ENCODE peak calls at places on chromosomes 7 and 10, in seven cellular contexts. W, J, I, B, Y, E and D are unnamed samples.

GRCh38 chr7:139730746-139731612 is 46.8 kb downstream of the HIPK2 start:
- DNase-seq in W (peak; percentile 69), J (no peak), I (peak; percentile 65), B (no peak), Y (no peak), E (no peak), D (no peak)

GRCh38 chr7:6512892-6513291 is 38.4 kb downstream of the GRID2IP start:
- DNase-seq in W (no peak), J (no peak), I (no peak), B (no peak), Y (no peak), E (no peak), D (no peak)

GRCh38 chr7:94062372-94062771 is 58.2 kb upstream of the BET1 start:
- DNase-seq in W (no peak), J (no peak), I (no peak), B (no peak), Y (no peak), E (no peak), D (no peak)

GRCh38 chr10:88657901-88658300 is 6.3 kb upstream of the LIPF start:
- DNase-seq in W (no peak), J (no peak), I (no peak), B (no peak), Y (no peak), E (no peak), D (no peak)

GRCh38 chr10:46299267-46299530 is 12.4 kb downstream of the ANTXRL start:
- DNase-seq in W (no peak), J (no peak), I (no peak), B (no peak), Y (no peak), E (no peak), D (no peak)

GRCh38 chr10:126350216-126350992 is 37.9 kb downstream of the ADAM12 start:
- DNase-seq in W (no peak), J (no peak), I (no peak), B (peak; percentile 7), Y (no peak), E (no peak), D (no peak)

GRCh38 chr10:84900141-84900540 is 571.8 kb downstream of the CCSER2 start:
- DNase-seq in W (no peak), J (no peak), I (no peak), B (no peak), Y (no peak), E (no peak), D (no peak)

GRCh38 chr10:69807122-69807521 is 5.4 kb downstream of the COL13A1 start:
- DNase-seq in W (no peak), J (no peak), I (no peak), B (peak; percentile 40), Y (no peak), E (no peak), D (no peak)

GRCh38 chr7:46752881-46753366 is 829.0 kb downstream of the TNS3 start:
- DNase-seq in W (no peak), J (no peak), I (no peak), B (peak; percentile 34), Y (no peak), E (no peak), D (no peak)

GRCh38 chr10:46558411-46559185 is 2.1 kb upstream of the GPRIN2 start:
- DNase-seq in W (peak; percentile 32), J (peak; percentile 62), I (peak; percentile 32), B (peak; percentile 63), Y (peak; percentile 14), E (peak; percentile 75), D (no peak)

GRCh38 chr10:99964791-99965190 is 45.0 kb downstream of the DNMBP start:
- DNase-seq in W (no peak), J (no peak), I (no peak), B (no peak), Y (no peak), E (no peak), D (no peak)

GRCh38 chr7:87216701-87217508 is 2.6 kb downstream of the TMEM243 start:
- DNase-seq in W (no peak), J (no peak), I (no peak), B (no peak), Y (no peak), E (no peak), D (no peak)

GRCh38 chr7:106346678-106347217 is 62.0 kb upstream of the NAMPT start:
- DNase-seq in W (peak; percentile 36), J (no peak), I (no peak), B (peak; percentile 21), Y (no peak), E (no peak), D (no peak)

GRCh38 chr7:128361463-128362441 is at the start of gene PRRT4:
- DNase-seq in W (no peak), J (peak; percentile 70), I (peak; percentile 40), B (peak; percentile 63), Y (peak; percentile 60), E (peak; percentile 73), D (no peak)

GRCh38 chr7:136275794-136276193 is 298.6 kb upstream of the MTPN start:
- DNase-seq in W (no peak), J (no peak), I (no peak), B (no peak), Y (no peak), E (no peak), D (no peak)

GRCh38 chr10:71079761-71080380 is 132.5 kb upstream of the UNC5B start:
- DNase-seq in W (peak; percentile 14), J (peak; percentile 32), I (peak; percentile 21), B (no peak), Y (no peak), E (no peak), D (no peak)

GRCh38 chr10:97399843-97400545 is 1.1 kb downstream of the RRP12 start:
- DNase-seq in W (no peak), J (no peak), I (peak; percentile 43), B (peak; percentile 77), Y (no peak), E (no peak), D (no peak)

GRCh38 chr7:158252081-158252836 is 335.4 kb downstream of the PTPRN2 start:
- DNase-seq in W (peak; percentile 18), J (peak; percentile 50), I (no peak), B (no peak), Y (no peak), E (peak; percentile 72), D (no peak)

GRCh38 chr10:103295391-103296044 is 18.6 kb downstream of the INA start:
- DNase-seq in W (no peak), J (no peak), I (no peak), B (no peak), Y (no peak), E (no peak), D (no peak)

GRCh38 chr10:73889014-73889413 is 14.7 kb upstream of the CAMK2G start:
- DNase-seq in W (peak; percentile 86), J (peak; percentile 77), I (peak; percentile 57), B (no peak), Y (no peak), E (no peak), D (no peak)

GRCh38 chr10:108586424-108586823 is 1336.9 kb downstream of the XPNPEP1 start:
- DNase-seq in W (no peak), J (no peak), I (no peak), B (no peak), Y (no peak), E (no peak), D (no peak)

DNA sequence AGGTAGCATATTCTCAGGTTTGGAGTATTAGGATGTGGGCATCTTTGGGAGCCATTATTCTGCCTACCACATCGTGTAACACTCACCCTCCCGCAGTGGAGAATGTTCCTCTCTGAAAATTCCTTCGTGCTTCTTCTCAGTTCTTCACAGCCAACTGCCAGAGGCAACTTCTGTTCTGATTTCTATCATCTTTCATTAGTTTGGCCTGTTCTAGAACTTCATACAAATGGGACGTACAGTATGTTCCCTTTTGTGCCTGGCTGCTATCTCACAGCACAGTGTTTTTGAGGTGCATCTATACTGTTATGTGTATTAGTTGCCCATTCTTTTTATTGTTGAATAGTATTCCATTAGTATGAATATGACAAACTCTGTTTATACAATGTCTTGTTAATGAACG is 8.9 kb upstream of the SLC26A3 start:
- DNase-seq in W (no peak), J (peak; percentile 62), I (no peak), B (no peak), Y (no peak), E (no peak), D (no peak)
- TF ChIP-seq EP300 in W (no peak), J (peak; percentile 99), I (no peak), B (no peak), Y (no peak), E (peak; percentile 90), D (no peak)

GRCh38 chr7:27123021-27123476 is 7.5 kb downstream of the HOXA4 start:
- DNase-seq in W (no peak), J (no peak), I (no peak), B (no peak), Y (no peak), E (no peak), D (no peak)
- H3K4me3 ChIP-seq in W (peak overlapping the region; percentile 18), J (no peak overlapping the region), I (peak overlapping the region; percentile 40), B (peak overlapping the region; percentile 57), Y (no peak overlapping the region), E (no peak overlapping the region), D (no peak overlapping the region)

GRCh38 chr7:101018271-101019167 is 1.4 kb upstream of the MUC17 start:
- DNase-seq in W (no peak), J (no peak), I (no peak), B (no peak), Y (peak; percentile 27), E (no peak), D (no peak)

GRCh38 chr7:101015626-101016025 is 4.3 kb upstream of the MUC17 start:
- DNase-seq in W (no peak), J (no peak), I (no peak), B (no peak), Y (no peak), E (no peak), D (no peak)

GRCh38 chr7:101020444-101020843 is 563 bp downstream of the MUC17 start:
- DNase-seq in W (no peak), J (no peak), I (no peak), B (no peak), Y (no peak), E (no peak), D (no peak)

GRCh38 chr7:101012931-101013330 is 7.0 kb upstream of the MUC17 start:
- DNase-seq in W (no peak), J (no peak), I (no peak), B (no peak), Y (no peak), E (no peak), D (no peak)

GRCh38 chr7:101017099-101017777 is 2.6 kb upstream of the MUC17 start:
- DNase-seq in W (peak; percentile 69), J (peak; percentile 85), I (peak; percentile 68), B (peak; percentile 94), Y (peak; percentile 83), E (peak; percentile 84), D (peak; percentile 21)
- TF ChIP-seq POLR2A in W (no peak), J (no peak), I (no peak), B (no peak), Y (no peak), E (no peak), D (no peak)

GRCh38 chr10:43252166-43252784 is 14.6 kb downstream of the RASGEF1A start:
- DNase-seq in W (peak; percentile 12), J (no peak), I (no peak), B (no peak), Y (no peak), E (peak; percentile 74), D (no peak)

GRCh38 chr10:43253461-43254198 is 13.2 kb downstream of the RASGEF1A start:
- DNase-seq in W (no peak), J (no peak), I (peak; percentile 21), B (no peak), Y (no peak), E (peak; percentile 66), D (no peak)

GRCh38 chr10:43251664-43252165 is 15.2 kb downstream of the RASGEF1A start:
- DNase-seq in W (peak; percentile 18), J (peak; percentile 38), I (no peak), B (no peak), Y (no peak), E (peak; percentile 69), D (no peak)

GRCh38 chr10:43254199-43254730 is 12.6 kb downstream of the RASGEF1A start:
- DNase-seq in W (peak; percentile 41), J (peak; percentile 64), I (peak; percentile 23), B (no peak), Y (no peak), E (peak; percentile 77), D (no peak)

GRCh38 chr10:43252785-43253341 is 14.0 kb downstream of the RASGEF1A start:
- DNase-seq in W (no peak), J (no peak), I (no peak), B (no peak), Y (no peak), E (peak; percentile 78), D (no peak)
- TF ChIP-seq EP300 in W (no peak), J (no peak), I (no peak), B (no peak), Y (no peak), E (no peak), D (no peak)